ENCODE peak calls at places on chromosomes 5 and 9, in five cellular contexts. Z, H, L, P and V are unnamed samples.
A peak's percentile ranks its signal among the peaks of the same experiment; 100 is the strongest.

GRCh38 chr5:6185574-6185973 is 192.8 kb downstream of the MED10 start:
- DNase-seq in L (no peak), P (no peak), Z (no peak), H (no peak), V (no peak)

GRCh38 chr5:81393783-81394718 is at the start of gene ACOT12:
- DNase-seq in H (no peak), L (peak; percentile 46), Z (peak; percentile 34), P (no peak), V (peak; percentile 59)

GRCh38 chr5:35229076-35230042 is 928 bp downstream of the PRLR start:
- DNase-seq in Z (no peak), L (no peak), H (no peak), P (peak; percentile 50), V (peak; percentile 3)

GRCh38 chr5:143446535-143447226 is 43.2 kb upstream of the NR3C1 start:
- DNase-seq in H (no peak), P (peak; percentile 25), L (no peak), Z (no peak), V (no peak)

GRCh38 chr5:39605145-39605544 is 180.4 kb upstream of the DAB2 start:
- DNase-seq in Z (no peak), P (no peak), L (no peak), H (no peak), V (no peak)

GRCh38 chr5:95712347-95712958 is 18.7 kb upstream of the RHOBTB3 start:
- DNase-seq in P (no peak), Z (peak; percentile 65), L (no peak), H (no peak), V (peak; percentile 73)

GRCh38 chr9:78598120-78598519 is 301.2 kb downstream of the PSAT1 start:
- DNase-seq in L (no peak), Z (no peak), P (no peak), H (no peak), V (no peak)

GRCh38 chr9:122904466-122904822 is 715 bp downstream of the RC3H2 start:
- DNase-seq in P (peak; percentile 63), H (peak; percentile 46), Z (peak; percentile 47), L (no peak), V (peak; percentile 65)

GRCh38 chr5:102152906-102153787 is 142.9 kb downstream of the SLCO4C1 start:
- DNase-seq in L (no peak), H (no peak), Z (peak; percentile 18), P (peak; percentile 28), V (no peak)

GRCh38 chr5:18975624-18976023 is 1012.4 kb downstream of the CDH18 start:
- DNase-seq in Z (no peak), H (no peak), L (no peak), P (no peak), V (no peak)

GRCh38 chr9:17824191-17824926 is 245.5 kb downstream of the SH3GL2 start:
- DNase-seq in H (no peak), Z (peak; percentile 92), P (no peak), L (no peak), V (no peak)

GRCh38 chr9:93288341-93288740 is 104.4 kb downstream of the WNK2 start:
- DNase-seq in H (no peak), P (no peak), Z (no peak), L (no peak), V (no peak)

GRCh38 chr5:137217599-137218200 is 281.4 kb downstream of the SPOCK1 start:
- DNase-seq in Z (peak; percentile 16), L (no peak), P (no peak), H (no peak), V (no peak)

GRCh38 chr5:168413062-168413461 is 73.2 kb upstream of the RARS1 start:
- DNase-seq in Z (no peak), P (no peak), H (no peak), L (no peak), V (no peak)

GRCh38 chr5:168974081-168974480 is 326.9 kb downstream of the SLIT3 start:
- DNase-seq in L (no peak), H (no peak), P (no peak), Z (no peak), V (no peak)

GRCh38 chr5:74862221-74862620 is 4.0 kb downstream of the FAM169A start:
- DNase-seq in Z (no peak), P (no peak), L (no peak), H (no peak), V (no peak)

GRCh38 chr5:151174612-151175101 is 17.1 kb upstream of the ANXA6 start:
- DNase-seq in P (no peak), Z (no peak), H (no peak), L (peak; percentile 62), V (peak; percentile 45)

GRCh38 chr5:50934343-50934742 is 267.9 kb downstream of the PARP8 start:
- DNase-seq in Z (no peak), L (no peak), P (no peak), H (no peak), V (no peak)

GRCh38 chr5:133364916-133365315 is 247.4 kb downstream of the FSTL4 start:
- DNase-seq in P (no peak), Z (no peak), L (no peak), H (no peak), V (no peak)

GRCh38 chr9:135503371-135504261 is 3.1 kb downstream of the MRPS2 start:
- DNase-seq in H (no peak), Z (no peak), L (peak; percentile 35), P (no peak), V (no peak)

GRCh38 chr9:126146254-126147145 is 180.1 kb upstream of the MVB12B start:
- DNase-seq in H (no peak), L (no peak), Z (no peak), P (peak; percentile 61), V (no peak)

GRCh38 chr5:162189719-162190118 is 122.1 kb downstream of the GABRG2 start:
- DNase-seq in H (no peak), P (no peak), L (no peak), Z (no peak), V (no peak)

GRCh38 chr9:85024374-85024773 is 354.8 kb downstream of the NTRK2 start:
- DNase-seq in Z (no peak), P (no peak), H (no peak), L (no peak), V (no peak)

GRCh38 chr9:97373311-97373710 is 38.6 kb upstream of the TDRD7 start:
- DNase-seq in Z (no peak), L (no peak), P (no peak), H (no peak), V (no peak)

GRCh38 chr5:88203977-88204735 is 64.5 kb downstream of the TMEM161B start:
- DNase-seq in P (no peak), Z (no peak), L (no peak), H (no peak), V (no peak)

GRCh38 chr5:76867827-76868693 is 18.2 kb downstream of the S100Z start:
- DNase-seq in L (peak; percentile 38), Z (peak; percentile 81), H (peak; percentile 29), P (peak; percentile 76), V (peak; percentile 86)

DNA sequence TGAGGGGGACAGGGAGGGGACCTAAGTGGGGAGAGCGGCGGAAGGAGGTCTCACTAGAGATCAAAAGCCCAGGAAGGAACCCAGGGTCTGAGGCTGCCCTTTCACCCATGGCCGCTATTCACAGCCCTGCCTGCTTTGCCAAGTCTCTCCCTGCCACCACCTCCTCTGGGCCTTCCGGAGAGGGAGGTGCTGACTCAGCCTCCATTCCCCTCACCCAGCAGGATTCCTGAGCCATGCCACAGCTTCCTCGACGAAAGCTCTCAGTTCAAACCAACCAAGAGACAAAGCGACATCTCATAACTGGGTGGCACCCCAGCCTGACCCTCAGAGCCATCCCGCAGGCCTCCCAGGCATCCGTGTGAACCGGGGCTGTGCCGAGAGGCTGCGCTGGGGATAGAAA is 36.7 kb downstream of the PAX5 start:
- DNase-seq in P (no peak), L (no peak), Z (no peak), H (no peak), V (no peak)
- H3K4me3 ChIP-seq in P (peak overlapping the region; percentile 58), L (no peak overlapping the region), Z (no peak overlapping the region), H (no peak overlapping the region), V (no peak overlapping the region)

DNA sequence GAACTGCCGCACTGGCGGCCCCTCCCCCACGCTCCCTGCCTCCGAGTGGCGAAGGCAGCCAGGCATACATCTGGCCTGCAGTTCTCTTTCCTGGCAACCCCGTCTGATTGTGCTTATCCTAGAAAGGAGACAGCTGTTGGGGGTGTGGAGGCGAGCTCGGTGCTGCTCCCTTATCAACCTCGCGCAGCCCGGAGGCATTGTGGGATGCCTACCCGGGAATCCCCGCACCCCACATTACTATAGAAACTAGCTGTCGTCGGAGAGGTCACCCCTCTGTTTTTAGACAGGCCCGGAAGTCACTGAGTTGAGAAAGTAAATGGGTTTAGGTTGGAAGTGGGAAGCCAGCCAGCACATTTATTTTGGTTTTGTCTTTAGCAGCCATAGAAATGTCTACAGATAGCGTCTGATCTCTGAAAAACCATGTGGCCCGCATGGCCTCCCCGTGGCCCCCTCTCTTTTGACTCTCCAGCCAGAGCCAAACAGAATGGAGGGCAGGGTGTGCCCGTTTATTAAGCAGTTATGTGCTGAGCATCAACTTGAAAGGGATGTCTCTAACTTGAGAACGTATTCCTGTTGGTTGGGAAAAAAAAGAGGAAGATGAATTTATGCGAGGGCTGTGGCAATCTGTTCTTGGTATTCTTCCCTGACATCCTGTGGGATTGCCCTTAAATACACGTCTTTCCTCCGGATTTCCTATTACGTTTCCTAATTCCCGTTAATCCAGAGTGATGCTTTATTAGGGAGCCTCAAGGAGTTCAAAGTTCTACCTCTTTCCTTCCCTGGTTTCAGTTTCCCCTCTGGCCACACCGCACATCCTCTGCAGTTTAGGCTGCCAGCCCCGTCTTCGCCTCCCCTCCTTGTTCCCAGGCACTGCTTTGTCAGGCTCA is 3.9 kb downstream of the STC2 start:
- DNase-seq in P (peak; percentile 74), H (peak; percentile 54), L (peak; percentile 93), Z (peak; percentile 97), V (peak; percentile 96)
- H3K4me3 ChIP-seq in P (peak overlapping the region; percentile 90), H (peak overlapping the region; percentile 4), L (no peak overlapping the region), Z (peak overlapping the region; percentile 85), V (peak overlapping the region; percentile 95)

DNA sequence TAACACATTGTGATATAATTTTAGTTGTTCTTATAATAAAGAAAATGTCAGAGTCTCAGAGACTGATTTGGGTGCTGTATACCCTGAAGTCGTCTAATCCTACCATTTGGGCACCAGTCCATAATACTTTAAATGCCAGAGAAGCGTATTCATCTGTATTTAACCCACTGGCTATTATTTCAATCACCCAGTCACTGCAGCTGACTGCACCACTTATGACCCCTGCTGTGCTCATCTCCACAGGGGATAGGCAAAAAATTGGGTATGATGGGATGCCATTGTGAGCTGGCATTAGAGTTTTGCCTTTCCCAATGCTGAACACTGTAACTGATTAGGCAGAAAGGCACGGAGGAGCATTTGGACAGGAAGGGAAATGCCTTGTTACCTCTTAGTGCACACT is 599.7 kb downstream of the CAAP1 start:
- DNase-seq in P (no peak), H (no peak), Z (peak; percentile 12), L (no peak), V (peak; percentile 59)
- H3K4me3 ChIP-seq in P (no peak overlapping the region), H (no peak overlapping the region), Z (no peak overlapping the region), L (no peak overlapping the region), V (no peak overlapping the region)

DNA sequence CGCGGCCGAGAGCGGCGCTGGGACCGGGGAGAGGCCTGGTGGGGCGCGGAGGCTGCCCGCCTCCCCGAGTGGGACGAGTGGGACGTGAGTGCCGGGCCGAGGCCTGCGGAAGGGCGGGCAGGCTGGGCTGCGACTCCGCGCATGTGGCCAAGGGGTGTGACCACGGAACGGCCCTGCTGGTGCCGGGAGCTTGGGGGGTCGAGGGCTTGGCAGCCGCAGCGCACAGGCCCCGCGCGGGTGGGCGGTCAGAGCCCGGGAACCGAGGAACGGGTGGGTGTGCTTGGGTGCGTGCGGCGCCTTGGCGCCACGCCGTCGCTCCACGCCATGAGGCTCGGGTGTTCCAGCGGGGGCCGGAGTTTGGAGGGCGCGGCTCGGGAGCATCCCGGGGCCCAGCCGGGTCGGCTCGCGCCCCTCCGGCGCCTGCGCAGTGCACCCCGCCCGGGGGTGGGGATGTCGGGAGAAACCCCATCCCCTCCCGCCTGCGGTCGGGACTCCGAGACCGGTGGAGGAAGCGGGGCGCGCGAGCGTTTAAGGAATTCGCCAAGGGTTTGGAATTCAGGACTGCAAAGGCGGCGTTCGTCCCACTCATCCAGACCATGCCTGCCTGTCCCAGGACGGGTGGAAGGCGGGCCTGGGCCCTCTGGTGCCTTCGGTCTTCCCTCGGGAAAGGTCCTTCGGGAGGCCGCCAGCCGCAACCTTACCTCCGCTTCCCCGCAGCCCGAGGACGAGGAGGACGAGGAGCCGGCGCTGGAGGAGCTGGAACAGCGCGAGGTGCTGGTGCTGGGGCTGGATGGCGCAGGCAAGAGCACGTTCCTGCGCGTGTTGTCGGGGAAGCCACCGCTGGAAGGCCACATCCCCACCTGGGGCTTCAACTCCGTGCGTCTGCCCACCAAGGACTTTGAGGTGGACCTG is 632 bp downstream of the ARL10 start:
- DNase-seq in Z (peak; percentile 50), H (peak; percentile 35), L (peak; percentile 83), P (no peak), V (peak; percentile 84)
- H3K4me3 ChIP-seq in Z (peak overlapping the region; percentile 65), H (peak overlapping the region; percentile 78), L (peak overlapping the region; percentile 68), P (peak overlapping the region; percentile 63), V (peak overlapping the region; percentile 66)